ENCODE peak calls at places on chromosomes 3 and 15, in five cellular contexts. E is sciatic nerve, A is foreskin fibroblast, H is Kasumi-1, S is fibroblast of the aortic adventitia. Z is an unnamed sample.

GRCh38 chr3:27244374-27244773 is 124.8 kb downstream of the NEK10 start:
- DNase-seq in E (no peak), A (no peak), H (no peak), S (no peak), Z (no peak)

GRCh38 chr3:17032407-17033034 is 147.8 kb downstream of the PLCL2 start:
- DNase-seq in E (no peak), A (peak; percentile 65), H (peak; percentile 7), S (peak; percentile 66), Z (no peak)

GRCh38 chr3:180265551-180265950 is 228.8 kb upstream of the PEX5L start:
- DNase-seq in E (no peak), A (peak; percentile 2), H (no peak), S (peak; percentile 91), Z (no peak)

GRCh38 chr3:31875437-31875836 is 105.6 kb downstream of the OSBPL10 start:
- DNase-seq in E (no peak), A (no peak), H (no peak), S (no peak), Z (no peak)

GRCh38 chr3:108089544-108089943 is 1.3 kb downstream of the CD47 start:
- DNase-seq in E (no peak), A (no peak), H (no peak), S (peak; percentile 27), Z (no peak)

GRCh38 chr3:73389104-73389809 is 235.5 kb downstream of the PDZRN3 start:
- DNase-seq in E (no peak), A (peak; percentile 45), H (no peak), S (peak; percentile 47), Z (no peak)

GRCh38 chr3:172415323-172415722 is 32.9 kb downstream of the GHSR start:
- DNase-seq in E (no peak), A (no peak), H (no peak), S (no peak), Z (no peak)

GRCh38 chr15:58438111-58438510 is 6.3 kb downstream of the LIPC start:
- DNase-seq in E (no peak), A (no peak), H (no peak), S (no peak), Z (no peak)